ENCODE peak calls at places on chromosomes 6 and 20, in nine cellular contexts. G is OCI-LY7; Z is tibial nerve; S is mammary epithelial cell; E is ovary; H is CD8-positive, alpha-beta T cell; B is A549; W is esophagus squamous epithelium; I is heart right ventricle. R is an unnamed sample.
A peak's percentile ranks its signal among the peaks of the same experiment; 100 is the strongest.

GRCh38 chr20:57993738-57994431 is 234.6 kb downstream of the ANKRD60 start:
- DNase-seq in E (no peak), W (no peak), H (no peak), I (no peak), Z (no peak), S (no peak), G (no peak), B (no peak), R (peak; percentile 50)

GRCh38 chr6:28433119-28433518 is 10.2 kb downstream of the ZSCAN23 start:
- DNase-seq in Z (no peak), E (no peak), H (no peak), S (no peak), B (no peak), G (peak; percentile 8), I (no peak), W (no peak), R (no peak)

GRCh38 chr20:329851-330232 is 4.5 kb downstream of the SOX12 start:
- DNase-seq in E (no peak), S (no peak), B (no peak), G (no peak), Z (no peak), I (no peak), W (no peak), H (no peak), R (no peak)

GRCh38 chr6:13681305-13682061 is 30.2 kb downstream of the RANBP9 start:
- DNase-seq in S (no peak), E (no peak), B (no peak), G (peak; percentile 11), W (no peak), I (no peak), H (no peak), Z (no peak), R (no peak)

GRCh38 chr6:150777731-150778130 is 87.8 kb upstream of the MTHFD1L start:
- DNase-seq in S (no peak), G (no peak), W (no peak), H (no peak), Z (no peak), B (no peak), I (no peak), E (no peak), R (no peak)

GRCh38 chr6:25777031-25777430 is 22.5 kb downstream of the SLC17A4 start:
- DNase-seq in E (no peak), H (no peak), I (no peak), S (no peak), W (no peak), B (no peak), G (no peak), Z (no peak), R (no peak)

GRCh38 chr6:70538364-70538763 is 28.4 kb upstream of the SDHAF4 start:
- DNase-seq in B (no peak), I (no peak), G (no peak), H (no peak), E (no peak), Z (no peak), S (no peak), W (no peak), R (no peak)

GRCh38 chr6:128492386-128492785 is 28.0 kb downstream of the PTPRK start:
- DNase-seq in H (no peak), Z (no peak), W (no peak), I (no peak), S (peak; percentile 55), B (no peak), E (no peak), G (no peak), R (no peak)

GRCh38 chr20:40442181-40442963 is 246.7 kb downstream of the MAFB start:
- DNase-seq in H (no peak), Z (no peak), G (no peak), S (no peak), E (no peak), B (peak; percentile 5), I (no peak), W (no peak), R (no peak)

GRCh38 chr20:46992640-46993035 is 98.0 kb downstream of the EYA2 start:
- DNase-seq in Z (no peak), H (no peak), B (no peak), W (no peak), G (no peak), E (no peak), I (no peak), S (no peak), R (no peak)

GRCh38 chr6:193773-194310 is 98.4 kb upstream of the DUSP22 start:
- DNase-seq in Z (no peak), G (peak; percentile 72), H (no peak), W (no peak), B (no peak), E (no peak), I (no peak), S (no peak), R (no peak)

GRCh38 chr6:21914121-21914973 is 320.8 kb downstream of the SOX4 start:
- DNase-seq in Z (peak; percentile 71), H (no peak), B (no peak), S (peak; percentile 61), G (no peak), I (peak; percentile 69), E (peak; percentile 37), W (no peak), R (no peak)

GRCh38 chr6:26475823-26476729 is 18.3 kb downstream of the BTN2A1 start:
- DNase-seq in W (no peak), H (no peak), S (no peak), I (no peak), G (no peak), E (no peak), Z (no peak), B (no peak), R (no peak)

DNA sequence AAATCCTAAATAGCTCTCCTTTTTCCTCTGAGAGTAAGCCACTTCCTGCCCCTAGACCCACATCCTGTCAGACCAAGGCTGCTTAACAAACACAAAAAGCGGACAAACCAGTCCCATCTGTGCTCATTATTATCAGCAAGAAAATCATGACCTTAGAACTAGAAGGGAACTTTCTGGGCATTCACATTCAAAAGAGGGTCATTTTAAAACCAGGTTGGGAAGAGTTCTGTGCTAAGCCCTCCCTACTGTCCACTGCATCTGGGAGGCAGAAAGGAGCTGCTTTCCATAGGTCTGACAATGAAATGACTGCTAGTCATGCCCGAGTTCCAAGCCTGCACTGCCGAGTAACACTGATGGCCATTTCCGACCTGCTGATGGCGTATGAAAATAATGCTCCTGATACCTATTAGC is 15.4 kb downstream of the EZR start:
- DNase-seq in Z (no peak), S (peak; percentile 66), H (no peak), G (peak; percentile 87), B (no peak), W (no peak), E (no peak), I (no peak), R (no peak)
- H3K4me1 ChIP-seq in Z (peaks cover 45% of the 10 kb centered on the region), S (peaks cover 43% of the 10 kb centered on the region), H (peaks cover 90% of the 10 kb centered on the region), G (peaks cover 94% of the 10 kb centered on the region), B (peaks cover 97% of the 10 kb centered on the region), W (peaks cover 39% of the 10 kb centered on the region), E (peaks cover 13% of the 10 kb centered on the region), I (peaks cover 71% of the 10 kb centered on the region), R (peaks cover 22% of the 10 kb centered on the region)

GRCh38 chr20:34062651-34063482 is 49.2 kb downstream of the EIF2S2 start:
- DNase-seq in H (no peak), E (no peak), I (no peak), Z (no peak), G (no peak), S (peak; percentile 87), W (no peak), B (no peak), R (no peak)
- H3K4me1 ChIP-seq in H (peaks cover 22% of the 10 kb centered on the region), E (peaks cover 7% of the 10 kb centered on the region), I (peaks cover 41% of the 10 kb centered on the region), Z (peaks cover 4% of the 10 kb centered on the region), G (peaks cover 15% of the 10 kb centered on the region), S (peaks cover 55% of the 10 kb centered on the region), W (peaks cover 23% of the 10 kb centered on the region), B (peaks cover 7% of the 10 kb centered on the region), R (peaks cover 24% of the 10 kb centered on the region)

DNA sequence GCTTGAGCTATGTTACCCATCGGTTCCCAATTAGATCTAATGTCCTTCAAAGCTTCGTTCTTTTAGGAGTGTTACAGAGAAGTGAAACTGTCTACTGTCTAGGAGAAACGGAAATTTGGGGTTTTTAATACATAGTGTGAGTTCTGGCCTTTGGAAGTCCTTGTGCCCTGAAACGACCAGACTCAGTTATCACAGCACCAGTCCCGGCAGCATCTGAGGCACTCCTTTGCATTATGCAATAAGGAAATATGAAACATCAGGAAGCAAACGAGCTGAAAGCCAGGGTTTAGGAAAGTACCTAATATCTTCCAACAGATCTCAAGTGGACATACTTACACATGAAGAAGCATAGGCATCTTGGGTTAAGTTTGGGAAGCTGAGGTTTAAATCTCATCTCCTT is 61.8 kb upstream of the ADGRF1 start:
- DNase-seq in I (no peak), G (peak; percentile 18), W (no peak), E (no peak), Z (peak; percentile 12), S (peak; percentile 76), B (peak; percentile 13), H (no peak), R (no peak)
- H3K4me1 ChIP-seq in I (peaks cover 4% of the 10 kb centered on the region), G (peaks cover 6% of the 10 kb centered on the region), W (peaks cover 14% of the 10 kb centered on the region), E (no peaks in the 10 kb centered on the region), Z (no peaks in the 10 kb centered on the region), S (peaks cover 25% of the 10 kb centered on the region), B (peaks cover 21% of the 10 kb centered on the region), H (no peaks in the 10 kb centered on the region), R (no peaks in the 10 kb centered on the region)

GRCh38 chr6:37049735-37049989 is 44.2 kb downstream of the FGD2 start:
- DNase-seq in H (no peak), S (no peak), E (no peak), Z (no peak), G (no peak), W (no peak), B (no peak), I (no peak), R (peak; percentile 56)
- H3K4me1 ChIP-seq in H (peaks cover 69% of the 10 kb centered on the region), S (peaks cover 19% of the 10 kb centered on the region), E (peaks cover 2% of the 10 kb centered on the region), Z (peaks cover 33% of the 10 kb centered on the region), G (peaks cover 41% of the 10 kb centered on the region), W (peaks cover 33% of the 10 kb centered on the region), B (peaks cover 18% of the 10 kb centered on the region), I (peaks cover 36% of the 10 kb centered on the region), R (peaks cover 23% of the 10 kb centered on the region)

GRCh38 chr20:33830371-33830770 is 19.2 kb downstream of the CHMP4B start:
- DNase-seq in W (no peak), H (no peak), E (no peak), B (no peak), G (no peak), I (no peak), S (no peak), Z (no peak), R (no peak)

GRCh38 chr20:33829636-33830035 is 18.5 kb downstream of the CHMP4B start:
- DNase-seq in I (no peak), W (no peak), B (no peak), S (no peak), H (no peak), Z (no peak), E (no peak), G (no peak), R (no peak)

GRCh38 chr20:33827629-33828325 is 16.6 kb downstream of the CHMP4B start:
- DNase-seq in B (no peak), W (no peak), Z (no peak), E (no peak), S (no peak), H (no peak), G (peak; percentile 56), I (no peak), R (no peak)

GRCh38 chr20:33828326-33828834 is 17.2 kb downstream of the CHMP4B start:
- DNase-seq in G (peak; percentile 39), E (no peak), B (no peak), S (no peak), H (no peak), W (no peak), Z (no peak), I (no peak), R (no peak)

GRCh38 chr20:33828912-33829560 is 17.9 kb downstream of the CHMP4B start:
- DNase-seq in S (no peak), I (no peak), Z (no peak), W (no peak), H (no peak), G (no peak), E (no peak), B (no peak), R (no peak)
- H3K4me1 ChIP-seq in S (no peaks in the 10 kb centered on the region), I (peaks cover 100% of the 10 kb centered on the region), Z (peaks cover 55% of the 10 kb centered on the region), W (peaks cover 59% of the 10 kb centered on the region), H (peaks cover 32% of the 10 kb centered on the region), G (peaks cover 40% of the 10 kb centered on the region), E (peaks cover 50% of the 10 kb centered on the region), B (peaks cover 28% of the 10 kb centered on the region), R (peaks cover 95% of the 10 kb centered on the region)

R was measured in sigmoid colon.